ENCODE peak calls at places on chromosomes 1 and 21, in four cellular contexts. N is stomach; Q is CD4-positive, CD25-positive, alpha-beta regulatory T cell; R is CD8-positive, alpha-beta memory T cell. C is an unnamed sample. For H3K4me1 and H3K27me3, the result is how much of the 10 kb centered on the place peaks cover.

GRCh38 chr1:26726784-26727183 is 31.0 kb downstream of the ARID1A start:
- DNase-seq in N (no peak), Q (no peak), R (no peak), C (no peak)

GRCh38 chr1:209823143-209824041 is 4.4 kb upstream of the UTP25 start:
- DNase-seq in N (no peak), Q (peak), R (no peak), C (no peak)

GRCh38 chr1:224085421-224086108 is 28.3 kb upstream of the FBXO28 start:
- DNase-seq in N (no peak), Q (no peak), R (no peak), C (no peak)

GRCh38 chr1:179021873-179022272 is 3.8 kb upstream of the FAM20B start:
- DNase-seq in N (no peak), Q (no peak), R (no peak), C (no peak)

GRCh38 chr1:165284471-165284870 is 72.0 kb downstream of the LMX1A start:
- DNase-seq in N (no peak), Q (no peak), R (no peak), C (peak)

GRCh38 chr1:59108481-59109317 is 188.2 kb upstream of the FGGY start:
- DNase-seq in N (no peak), Q (no peak), R (no peak), C (no peak)

GRCh38 chr21:44462090-44462833 is 7.0 kb downstream of the LRRC3 start:
- DNase-seq in N (no peak), Q (no peak), R (no peak), C (no peak)

GRCh38 chr1:206814716-206815341 is 42.5 kb upstream of the IL10 start:
- DNase-seq in N (no peak), Q (no peak), R (no peak), C (no peak)

GRCh38 chr1:167631987-167632680 is 2.1 kb downstream of the RCSD1 start:
- DNase-seq in N (no peak), Q (peak), R (no peak), C (no peak)

GRCh38 chr1:116166655-116167054 is 55.5 kb downstream of the MAB21L3 start:
- DNase-seq in N (no peak), Q (no peak), R (no peak), C (no peak)

GRCh38 chr1:37325010-37325409 is 149.4 kb upstream of the ZC3H12A start:
- DNase-seq in N (no peak), Q (no peak), R (no peak), C (no peak)

GRCh38 chr1:159845751-159846531 is 16.5 kb downstream of the VSIG8 start:
- DNase-seq in N (no peak), Q (no peak), R (no peak), C (no peak)

GRCh38 chr1:11685210-11685752 is 4.3 kb upstream of the MAD2L2 start:
- DNase-seq in N (no peak), Q (no peak), R (no peak), C (no peak)

GRCh38 chr21:45330075-45330781 is 42.5 kb upstream of the POFUT2 start:
- DNase-seq in N (no peak), Q (no peak), R (no peak), C (no peak)

GRCh38 chr1:213171711-213172110 is 120.7 kb downstream of the RPS6KC1 start:
- DNase-seq in N (no peak), Q (no peak), R (no peak), C (no peak)

GRCh38 chr1:1183833-1184775 is 10.4 kb downstream of the TTLL10 start:
- DNase-seq in N (no peak), Q (no peak), R (peak), C (no peak)

GRCh38 chr1:163870666-163871065 is 548.9 kb downstream of the NUF2 start:
- DNase-seq in N (no peak), Q (no peak), R (no peak), C (no peak)

GRCh38 chr1:189323090-189323489 is 1154.6 kb downstream of the BRINP3 start:
- DNase-seq in N (no peak), Q (no peak), R (no peak), C (no peak)

GRCh38 chr21:39332175-39332574 is 16.7 kb downstream of the HMGN1 start:
- DNase-seq in N (no peak), Q (no peak), R (no peak), C (no peak)

GRCh38 chr1:223500560-223501425 is 107.6 kb downstream of the CCDC185 start:
- DNase-seq in N (no peak), Q (no peak), R (no peak), C (no peak)

GRCh38 chr1:92985101-92985500 is 23.8 kb upstream of the DIPK1A start:
- DNase-seq in N (no peak), Q (no peak), R (no peak), C (no peak)

GRCh38 chr1:36524359-36525062 is 41.8 kb upstream of the CSF3R start:
- DNase-seq in N (peak), Q (no peak), R (no peak), C (no peak)

GRCh38 chr1:41578712-41579335 is 94.3 kb upstream of the EDN2 start:
- DNase-seq in N (no peak), Q (peak), R (no peak), C (peak)

GRCh38 chr1:78176448-78176847 is 130.7 kb downstream of the GIPC2 start:
- DNase-seq in N (no peak), Q (no peak), R (no peak), C (no peak)

GRCh38 chr1:206065547-206066143 is 12.7 kb downstream of the RHEX start:
- DNase-seq in N (no peak), Q (no peak), R (no peak), C (no peak)

GRCh38 chr21:41759214-41759840 is 7.5 kb downstream of the RIPK4 start:
- DNase-seq in N (no peak), Q (no peak), R (no peak), C (no peak)

GRCh38 chr1:152162826-152163463 is 3.9 kb upstream of the RPTN start:
- DNase-seq in N (no peak), Q (no peak), R (no peak), C (no peak)

GRCh38 chr1:11842154-11843041 is 5.2 kb downstream of the NPPA start:
- DNase-seq in N (no peak), Q (no peak), R (no peak), C (no peak)

GRCh38 chr1:4652631-4653327 is 1.6 kb upstream of the AJAP1 start:
- DNase-seq in N (peak), Q (peak), R (peak), C (peak)

GRCh38 chr1:173639102-173639501 is 4.0 kb downstream of the TEX50 start:
- DNase-seq in N (no peak), Q (no peak), R (no peak), C (no peak)

GRCh38 chr1:109547412-109548320 is 749 bp upstream of the GNAI3 start:
- DNase-seq in N (peak), Q (peak), R (no peak), C (peak)

GRCh38 chr1:247471445-247472016 is 13.6 kb upstream of the OR2B11 start:
- DNase-seq in N (no peak), Q (no peak), R (no peak), C (no peak)

GRCh38 chr1:58249371-58249728 is 297.2 kb downstream of the OMA1 start:
- DNase-seq in N (no peak), Q (no peak), R (no peak), C (no peak)

GRCh38 chr1:209651148-209651547 is 1.1 kb downstream of the LAMB3 start:
- DNase-seq in N (peak), Q (peak), R (no peak), C (no peak)

GRCh38 chr1:203176744-203177460 is 1.3 kb upstream of the MYBPH start:
- DNase-seq in N (no peak), Q (no peak), R (no peak), C (no peak)

GRCh38 chr1:224632921-224633321 is 16.8 kb downstream of the CNIH3 start:
- DNase-seq in N (no peak), Q (no peak), R (no peak), C (no peak)

GRCh38 chr1:31694069-31694909 is 9.5 kb downstream of the COL16A1 start:
- DNase-seq in N (no peak), Q (no peak), R (no peak), C (no peak)

GRCh38 chr1:156149374-156150106 is 3.8 kb upstream of the SEMA4A start:
- DNase-seq in N (no peak), Q (no peak), R (no peak), C (no peak)

GRCh38 chr1:64469121-64469520 is 808 bp upstream of the CACHD1 start:
- DNase-seq in N (peak), Q (no peak), R (no peak), C (no peak)
- H3K4me3 ChIP-seq in N (peak), Q (no peak), R (no peak), C (no peak)

GRCh38 chr21:37381883-37382585 is 15.5 kb downstream of the DYRK1A start:
- DNase-seq in N (no peak), Q (no peak), R (no peak), C (no peak)
- H3K4me1 ChIP-seq in N (half or more), Q (half or more), R (half or more), C (under half)

DNA sequence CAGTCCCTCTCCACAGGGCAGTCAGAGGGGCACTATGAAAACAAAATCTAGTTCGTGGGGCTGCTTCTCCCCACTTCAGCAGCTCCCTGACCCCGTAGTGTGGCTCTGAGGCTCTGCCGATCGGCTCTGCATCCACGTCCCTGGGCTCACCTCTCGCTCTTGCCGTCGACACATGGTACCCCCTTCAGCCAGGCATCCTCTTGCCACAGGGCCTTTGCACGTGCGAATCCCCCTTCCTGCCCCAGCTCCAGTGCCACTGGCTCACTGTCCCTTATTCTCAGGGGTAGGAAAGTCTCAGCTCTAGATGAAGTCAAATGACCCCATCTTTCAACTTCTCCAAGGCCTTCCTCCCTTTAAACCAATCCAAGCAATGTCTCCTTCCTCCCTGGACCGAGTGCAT is 72.7 kb downstream of the KLHDC7A start:
- DNase-seq in N (no peak), Q (no peak), R (no peak), C (no peak)
- H3K27me3 ChIP-seq in N (under half), Q (under half), R (under half), C (under half)

GRCh38 chr21:15430023-15430422 is 299.8 kb upstream of the USP25 start:
- DNase-seq in N (no peak), Q (no peak), R (no peak), C (no peak)
- H3K4me3 ChIP-seq in N (no peak), Q (no peak), R (no peak), C (no peak)